ENCODE peak calls at places on chromosomes 1 and 21, in nine cellular contexts. One of them, this sample, is unnamed.

GRCh38 chr1:109389638-109390341 is 7.9 kb downstream of the SORT1 start:
- DNase-seq in brain microvascular endothelial cell: no peak
- DNase-seq in retina: no peak
- DNase-seq in ELF-1: no peak
- DNase-seq in coronary artery: no peak
- DNase-seq in stimulated activated CD4-positive, alpha-beta T cell treated with anti-CD3 and anti-CD28 coated beads, Interleukin-4, amount 100 ng/mL, for 24 hours: no peak
- DNase-seq in EH: no peak
- DNase-seq in GM23338: no peak
- DNase-seq in ELR: no peak
- DNase-seq in this sample: no peak

GRCh38 chr1:237712082-237712481 is 178.6 kb downstream of the ZP4 start:
- DNase-seq in brain microvascular endothelial cell: no peak
- DNase-seq in retina: no peak
- DNase-seq in ELF-1: no peak
- DNase-seq in coronary artery: no peak
- DNase-seq in stimulated activated CD4-positive, alpha-beta T cell treated with anti-CD3 and anti-CD28 coated beads, Interleukin-4, amount 100 ng/mL, for 24 hours: no peak
- DNase-seq in EH: no peak
- DNase-seq in GM23338: peak
- DNase-seq in ELR: no peak
- DNase-seq in this sample: no peak

GRCh38 chr1:56639210-56639609 is 5.9 kb upstream of the PRKAA2 start:
- DNase-seq in brain microvascular endothelial cell: no peak
- DNase-seq in retina: no peak
- DNase-seq in ELF-1: no peak
- DNase-seq in coronary artery: no peak
- DNase-seq in stimulated activated CD4-positive, alpha-beta T cell treated with anti-CD3 and anti-CD28 coated beads, Interleukin-4, amount 100 ng/mL, for 24 hours: no peak
- DNase-seq in EH: no peak
- DNase-seq in GM23338: no peak
- DNase-seq in ELR: no peak
- DNase-seq in this sample: no peak

GRCh38 chr21:45867041-45867630 is 114.4 kb upstream of the COL6A1 start:
- DNase-seq in brain microvascular endothelial cell: no peak
- DNase-seq in retina: no peak
- DNase-seq in ELF-1: no peak
- DNase-seq in coronary artery: no peak
- DNase-seq in stimulated activated CD4-positive, alpha-beta T cell treated with anti-CD3 and anti-CD28 coated beads, Interleukin-4, amount 100 ng/mL, for 24 hours: no peak
- DNase-seq in EH: no peak
- DNase-seq in GM23338: no peak
- DNase-seq in ELR: no peak
- DNase-seq in this sample: no peak

GRCh38 chr1:9291914-9292360 is 757 bp upstream of the SPSB1 start:
- DNase-seq in brain microvascular endothelial cell: peak
- DNase-seq in retina: no peak
- DNase-seq in ELF-1: peak
- DNase-seq in coronary artery: no peak
- DNase-seq in stimulated activated CD4-positive, alpha-beta T cell treated with anti-CD3 and anti-CD28 coated beads, Interleukin-4, amount 100 ng/mL, for 24 hours: no peak
- DNase-seq in EH: peak
- DNase-seq in GM23338: peak
- DNase-seq in ELR: peak
- DNase-seq in this sample: no peak

GRCh38 chr21:26127918-26128317 is 42.7 kb downstream of the APP start:
- DNase-seq in brain microvascular endothelial cell: peak
- DNase-seq in retina: no peak
- DNase-seq in ELF-1: no peak
- DNase-seq in coronary artery: no peak
- DNase-seq in stimulated activated CD4-positive, alpha-beta T cell treated with anti-CD3 and anti-CD28 coated beads, Interleukin-4, amount 100 ng/mL, for 24 hours: no peak
- DNase-seq in EH: peak
- DNase-seq in GM23338: no peak
- DNase-seq in ELR: peak
- DNase-seq in this sample: no peak

GRCh38 chr1:234841710-234842231 is 231.8 kb upstream of the IRF2BP2 start:
- DNase-seq in brain microvascular endothelial cell: no peak
- DNase-seq in retina: no peak
- DNase-seq in ELF-1: no peak
- DNase-seq in coronary artery: no peak
- DNase-seq in stimulated activated CD4-positive, alpha-beta T cell treated with anti-CD3 and anti-CD28 coated beads, Interleukin-4, amount 100 ng/mL, for 24 hours: no peak
- DNase-seq in EH: peak
- DNase-seq in GM23338: no peak
- DNase-seq in ELR: no peak
- DNase-seq in this sample: peak

GRCh38 chr1:201020647-201021332 is 2.7 kb downstream of the KIF21B start:
- DNase-seq in brain microvascular endothelial cell: no peak
- DNase-seq in retina: peak
- DNase-seq in ELF-1: peak
- DNase-seq in coronary artery: no peak
- DNase-seq in stimulated activated CD4-positive, alpha-beta T cell treated with anti-CD3 and anti-CD28 coated beads, Interleukin-4, amount 100 ng/mL, for 24 hours: no peak
- DNase-seq in EH: peak
- DNase-seq in GM23338: peak
- DNase-seq in ELR: peak
- DNase-seq in this sample: peak

GRCh38 chr21:35565204-35565611 is 495.1 kb downstream of the SETD4 start:
- DNase-seq in brain microvascular endothelial cell: peak
- DNase-seq in retina: no peak
- DNase-seq in ELF-1: peak
- DNase-seq in coronary artery: no peak
- DNase-seq in stimulated activated CD4-positive, alpha-beta T cell treated with anti-CD3 and anti-CD28 coated beads, Interleukin-4, amount 100 ng/mL, for 24 hours: no peak
- DNase-seq in EH: peak
- DNase-seq in GM23338: no peak
- DNase-seq in ELR: peak
- DNase-seq in this sample: no peak

GRCh38 chr1:53629101-53629691 is 109.8 kb downstream of the GLIS1 start:
- DNase-seq in brain microvascular endothelial cell: no peak
- DNase-seq in retina: no peak
- DNase-seq in ELF-1: no peak
- DNase-seq in coronary artery: peak
- DNase-seq in stimulated activated CD4-positive, alpha-beta T cell treated with anti-CD3 and anti-CD28 coated beads, Interleukin-4, amount 100 ng/mL, for 24 hours: no peak
- DNase-seq in EH: no peak
- DNase-seq in GM23338: no peak
- DNase-seq in ELR: no peak
- DNase-seq in this sample: no peak

GRCh38 chr1:172408958-172409357 is 11.5 kb upstream of the C1orf105 start:
- DNase-seq in brain microvascular endothelial cell: no peak
- DNase-seq in retina: no peak
- DNase-seq in ELF-1: no peak
- DNase-seq in coronary artery: no peak
- DNase-seq in stimulated activated CD4-positive, alpha-beta T cell treated with anti-CD3 and anti-CD28 coated beads, Interleukin-4, amount 100 ng/mL, for 24 hours: no peak
- DNase-seq in EH: peak
- DNase-seq in GM23338: no peak
- DNase-seq in ELR: peak
- DNase-seq in this sample: no peak

GRCh38 chr1:58592521-58593134 is 15.6 kb upstream of the TACSTD2 start:
- DNase-seq in brain microvascular endothelial cell: peak
- DNase-seq in retina: peak
- DNase-seq in ELF-1: no peak
- DNase-seq in coronary artery: peak
- DNase-seq in stimulated activated CD4-positive, alpha-beta T cell treated with anti-CD3 and anti-CD28 coated beads, Interleukin-4, amount 100 ng/mL, for 24 hours: no peak
- DNase-seq in EH: peak
- DNase-seq in GM23338: no peak
- DNase-seq in ELR: peak
- DNase-seq in this sample: no peak

GRCh38 chr1:2472109-2472508 is 4.0 kb upstream of the PLCH2 start:
- DNase-seq in brain microvascular endothelial cell: no peak
- DNase-seq in retina: peak
- DNase-seq in ELF-1: no peak
- DNase-seq in coronary artery: no peak
- DNase-seq in stimulated activated CD4-positive, alpha-beta T cell treated with anti-CD3 and anti-CD28 coated beads, Interleukin-4, amount 100 ng/mL, for 24 hours: no peak
- DNase-seq in EH: no peak
- DNase-seq in GM23338: no peak
- DNase-seq in ELR: no peak
- DNase-seq in this sample: no peak

GRCh38 chr1:110060034-110060661 is 10.3 kb downstream of the ALX3 start:
- DNase-seq in brain microvascular endothelial cell: no peak
- DNase-seq in retina: no peak
- DNase-seq in ELF-1: peak
- DNase-seq in coronary artery: no peak
- DNase-seq in stimulated activated CD4-positive, alpha-beta T cell treated with anti-CD3 and anti-CD28 coated beads, Interleukin-4, amount 100 ng/mL, for 24 hours: peak
- DNase-seq in EH: peak
- DNase-seq in GM23338: peak
- DNase-seq in ELR: peak
- DNase-seq in this sample: peak

GRCh38 chr1:102640872-102641271 is 467.4 kb downstream of the COL11A1 start:
- DNase-seq in brain microvascular endothelial cell: no peak
- DNase-seq in retina: no peak
- DNase-seq in ELF-1: no peak
- DNase-seq in coronary artery: no peak
- DNase-seq in stimulated activated CD4-positive, alpha-beta T cell treated with anti-CD3 and anti-CD28 coated beads, Interleukin-4, amount 100 ng/mL, for 24 hours: no peak
- DNase-seq in EH: peak
- DNase-seq in GM23338: no peak
- DNase-seq in ELR: peak
- DNase-seq in this sample: no peak

GRCh38 chr1:208433086-208433485 is 188.9 kb upstream of the PLXNA2 start:
- DNase-seq in brain microvascular endothelial cell: no peak
- DNase-seq in retina: no peak
- DNase-seq in ELF-1: no peak
- DNase-seq in coronary artery: no peak
- DNase-seq in stimulated activated CD4-positive, alpha-beta T cell treated with anti-CD3 and anti-CD28 coated beads, Interleukin-4, amount 100 ng/mL, for 24 hours: no peak
- DNase-seq in EH: peak
- DNase-seq in GM23338: no peak
- DNase-seq in ELR: peak
- DNase-seq in this sample: no peak

GRCh38 chr21:32539378-32539777 is 45.9 kb downstream of the TCP10L start:
- DNase-seq in brain microvascular endothelial cell: no peak
- DNase-seq in retina: no peak
- DNase-seq in ELF-1: no peak
- DNase-seq in coronary artery: no peak
- DNase-seq in stimulated activated CD4-positive, alpha-beta T cell treated with anti-CD3 and anti-CD28 coated beads, Interleukin-4, amount 100 ng/mL, for 24 hours: no peak
- DNase-seq in EH: no peak
- DNase-seq in GM23338: no peak
- DNase-seq in ELR: no peak
- DNase-seq in this sample: no peak

GRCh38 chr1:59368007-59368670 is 71.2 kb downstream of the FGGY start:
- DNase-seq in brain microvascular endothelial cell: no peak
- DNase-seq in retina: no peak
- DNase-seq in ELF-1: no peak
- DNase-seq in coronary artery: no peak
- DNase-seq in stimulated activated CD4-positive, alpha-beta T cell treated with anti-CD3 and anti-CD28 coated beads, Interleukin-4, amount 100 ng/mL, for 24 hours: no peak
- DNase-seq in EH: no peak
- DNase-seq in GM23338: no peak
- DNase-seq in ELR: no peak
- DNase-seq in this sample: no peak

GRCh38 chr1:165890684-165891083 is 63.3 kb downstream of the UCK2 start:
- DNase-seq in brain microvascular endothelial cell: no peak
- DNase-seq in retina: no peak
- DNase-seq in ELF-1: no peak
- DNase-seq in coronary artery: no peak
- DNase-seq in stimulated activated CD4-positive, alpha-beta T cell treated with anti-CD3 and anti-CD28 coated beads, Interleukin-4, amount 100 ng/mL, for 24 hours: no peak
- DNase-seq in EH: peak
- DNase-seq in GM23338: no peak
- DNase-seq in ELR: no peak
- DNase-seq in this sample: no peak

GRCh38 chr1:147771216-147772125 is 11.1 kb upstream of the GJA5 start:
- DNase-seq in brain microvascular endothelial cell: no peak
- DNase-seq in retina: no peak
- DNase-seq in ELF-1: no peak
- DNase-seq in coronary artery: peak
- DNase-seq in stimulated activated CD4-positive, alpha-beta T cell treated with anti-CD3 and anti-CD28 coated beads, Interleukin-4, amount 100 ng/mL, for 24 hours: no peak
- DNase-seq in EH: peak
- DNase-seq in GM23338: no peak
- DNase-seq in ELR: peak
- DNase-seq in this sample: no peak

GRCh38 chr1:55262822-55263221 is 47.7 kb upstream of the USP24 start:
- DNase-seq in brain microvascular endothelial cell: peak
- DNase-seq in retina: no peak
- DNase-seq in ELF-1: no peak
- DNase-seq in coronary artery: no peak
- DNase-seq in stimulated activated CD4-positive, alpha-beta T cell treated with anti-CD3 and anti-CD28 coated beads, Interleukin-4, amount 100 ng/mL, for 24 hours: no peak
- DNase-seq in EH: peak
- DNase-seq in GM23338: no peak
- DNase-seq in ELR: peak
- DNase-seq in this sample: no peak

GRCh38 chr1:183498342-183498991 is 26.2 kb downstream of the SMG7 start:
- DNase-seq in brain microvascular endothelial cell: no peak
- DNase-seq in retina: no peak
- DNase-seq in ELF-1: no peak
- DNase-seq in coronary artery: no peak
- DNase-seq in stimulated activated CD4-positive, alpha-beta T cell treated with anti-CD3 and anti-CD28 coated beads, Interleukin-4, amount 100 ng/mL, for 24 hours: no peak
- DNase-seq in EH: no peak
- DNase-seq in GM23338: no peak
- DNase-seq in ELR: no peak
- DNase-seq in this sample: no peak

GRCh38 chr1:25918615-25919014 is 12.4 kb upstream of the STMN1 start:
- DNase-seq in brain microvascular endothelial cell: no peak
- DNase-seq in retina: no peak
- DNase-seq in ELF-1: peak
- DNase-seq in coronary artery: no peak
- DNase-seq in stimulated activated CD4-positive, alpha-beta T cell treated with anti-CD3 and anti-CD28 coated beads, Interleukin-4, amount 100 ng/mL, for 24 hours: no peak
- DNase-seq in EH: no peak
- DNase-seq in GM23338: peak
- DNase-seq in ELR: no peak
- DNase-seq in this sample: no peak

GRCh38 chr1:207050768-207051614 is at the start of gene YOD1:
- DNase-seq in brain microvascular endothelial cell: peak
- DNase-seq in retina: peak
- DNase-seq in ELF-1: peak
- DNase-seq in coronary artery: peak
- DNase-seq in stimulated activated CD4-positive, alpha-beta T cell treated with anti-CD3 and anti-CD28 coated beads, Interleukin-4, amount 100 ng/mL, for 24 hours: peak
- DNase-seq in EH: peak
- DNase-seq in GM23338: peak
- DNase-seq in ELR: peak
- DNase-seq in this sample: peak

GRCh38 chr1:206143537-206144155 is 26.5 kb upstream of the AVPR1B start:
- DNase-seq in brain microvascular endothelial cell: no peak
- DNase-seq in retina: no peak
- DNase-seq in ELF-1: no peak
- DNase-seq in coronary artery: no peak
- DNase-seq in stimulated activated CD4-positive, alpha-beta T cell treated with anti-CD3 and anti-CD28 coated beads, Interleukin-4, amount 100 ng/mL, for 24 hours: no peak
- DNase-seq in EH: no peak
- DNase-seq in GM23338: no peak
- DNase-seq in ELR: no peak
- DNase-seq in this sample: no peak

GRCh38 chr1:211938473-211939080 is 96.8 kb downstream of the INTS7 start:
- DNase-seq in brain microvascular endothelial cell: no peak
- DNase-seq in retina: no peak
- DNase-seq in ELF-1: no peak
- DNase-seq in coronary artery: no peak
- DNase-seq in stimulated activated CD4-positive, alpha-beta T cell treated with anti-CD3 and anti-CD28 coated beads, Interleukin-4, amount 100 ng/mL, for 24 hours: no peak
- DNase-seq in EH: no peak
- DNase-seq in GM23338: no peak
- DNase-seq in ELR: no peak
- DNase-seq in this sample: no peak

This sample was measured in activated naive CD8-positive, alpha-beta T cell treated with anti-CD3 and anti-CD28 coated beads, Interleukin-2, amount 50 U/mL, for 24 hours.